ENCODE peak calls at places on chromosomes 16 and 17, in eight cellular contexts. One of them, this sample, is unnamed.

GRCh38 chr17:48153711-48154642 is 46.4 kb downstream of the SNX11 start:
- DNase-seq in colonic mucosa: peak; percentile 74
- DNase-seq in neuronal stem cell: no peak
- DNase-seq in transverse colon: peak; percentile 68
- DNase-seq in HFFc6: no peak
- DNase-seq in NCI-H1092: peak; percentile 46
- DNase-seq in LoVo: peak; percentile 57
- DNase-seq in type B pancreatic cell: no peak
- DNase-seq in this sample: no peak

GRCh38 chr17:29867643-29868181 is 62.3 kb downstream of the SSH2 start:
- DNase-seq in colonic mucosa: no peak
- DNase-seq in neuronal stem cell: no peak
- DNase-seq in transverse colon: no peak
- DNase-seq in HFFc6: no peak
- DNase-seq in NCI-H1092: no peak
- DNase-seq in LoVo: no peak
- DNase-seq in type B pancreatic cell: no peak
- DNase-seq in this sample: no peak

GRCh38 chr17:10117581-10118001 is 80.8 kb downstream of the GAS7 start:
- DNase-seq in colonic mucosa: no peak
- DNase-seq in neuronal stem cell: no peak
- DNase-seq in transverse colon: peak; percentile 18
- DNase-seq in HFFc6: no peak
- DNase-seq in NCI-H1092: no peak
- DNase-seq in LoVo: no peak
- DNase-seq in type B pancreatic cell: no peak
- DNase-seq in this sample: no peak

GRCh38 chr16:22007509-22008214 is at the start of gene MOSMO:
- DNase-seq in colonic mucosa: peak; percentile 69
- DNase-seq in neuronal stem cell: peak; percentile 51
- DNase-seq in transverse colon: peak; percentile 79
- DNase-seq in HFFc6: peak; percentile 64
- DNase-seq in NCI-H1092: peak; percentile 17
- DNase-seq in LoVo: peak; percentile 46
- DNase-seq in type B pancreatic cell: peak; percentile 74
- DNase-seq in this sample: peak; percentile 18

GRCh38 chr16:24054649-24055560 is 201.2 kb upstream of the CACNG3 start:
- DNase-seq in colonic mucosa: no peak
- DNase-seq in neuronal stem cell: peak; percentile 33
- DNase-seq in transverse colon: no peak
- DNase-seq in HFFc6: no peak
- DNase-seq in NCI-H1092: no peak
- DNase-seq in LoVo: no peak
- DNase-seq in type B pancreatic cell: no peak
- DNase-seq in this sample: no peak

GRCh38 chr17:40362696-40363479 is 1.6 kb downstream of the GJD3 start:
- DNase-seq in colonic mucosa: peak; percentile 81
- DNase-seq in neuronal stem cell: peak; percentile 76
- DNase-seq in transverse colon: peak; percentile 85
- DNase-seq in HFFc6: peak; percentile 64
- DNase-seq in NCI-H1092: no peak
- DNase-seq in LoVo: peak; percentile 74
- DNase-seq in type B pancreatic cell: peak; percentile 89
- DNase-seq in this sample: peak; percentile 38

GRCh38 chr17:63438092-63439051 is 7.7 kb downstream of the CYB561 start:
- DNase-seq in colonic mucosa: no peak
- DNase-seq in neuronal stem cell: no peak
- DNase-seq in transverse colon: no peak
- DNase-seq in HFFc6: no peak
- DNase-seq in NCI-H1092: no peak
- DNase-seq in LoVo: no peak
- DNase-seq in type B pancreatic cell: no peak
- DNase-seq in this sample: no peak

GRCh38 chr17:80029235-80029974 is 6.3 kb downstream of the TBC1D16 start:
- DNase-seq in colonic mucosa: peak; percentile 66
- DNase-seq in neuronal stem cell: no peak
- DNase-seq in transverse colon: peak; percentile 68
- DNase-seq in HFFc6: peak; percentile 46
- DNase-seq in NCI-H1092: peak; percentile 49
- DNase-seq in LoVo: no peak
- DNase-seq in type B pancreatic cell: no peak
- DNase-seq in this sample: no peak

GRCh38 chr17:76131061-76131691 is 9.9 kb downstream of the FOXJ1 start:
- DNase-seq in colonic mucosa: no peak
- DNase-seq in neuronal stem cell: no peak
- DNase-seq in transverse colon: no peak
- DNase-seq in HFFc6: no peak
- DNase-seq in NCI-H1092: no peak
- DNase-seq in LoVo: no peak
- DNase-seq in type B pancreatic cell: no peak
- DNase-seq in this sample: no peak

GRCh38 chr17:31721291-31722025 is 137.6 kb downstream of the COPRS start:
- DNase-seq in colonic mucosa: no peak
- DNase-seq in neuronal stem cell: no peak
- DNase-seq in transverse colon: no peak
- DNase-seq in HFFc6: no peak
- DNase-seq in NCI-H1092: no peak
- DNase-seq in LoVo: no peak
- DNase-seq in type B pancreatic cell: no peak
- DNase-seq in this sample: no peak

GRCh38 chr17:7445011-7445927 is at the start of gene CHRNB1:
- DNase-seq in colonic mucosa: peak; percentile 88
- DNase-seq in neuronal stem cell: peak; percentile 85
- DNase-seq in transverse colon: peak; percentile 91
- DNase-seq in HFFc6: no peak
- DNase-seq in NCI-H1092: no peak
- DNase-seq in LoVo: no peak
- DNase-seq in type B pancreatic cell: no peak
- DNase-seq in this sample: peak; percentile 82

GRCh38 chr17:64244165-64244564 is 18.9 kb downstream of the TEX2 start:
- DNase-seq in colonic mucosa: no peak
- DNase-seq in neuronal stem cell: no peak
- DNase-seq in transverse colon: no peak
- DNase-seq in HFFc6: no peak
- DNase-seq in NCI-H1092: no peak
- DNase-seq in LoVo: no peak
- DNase-seq in type B pancreatic cell: no peak
- DNase-seq in this sample: no peak

GRCh38 chr16:57372372-57373116 is at the start of gene CX3CL1:
- DNase-seq in colonic mucosa: peak; percentile 81
- DNase-seq in neuronal stem cell: no peak
- DNase-seq in transverse colon: peak; percentile 76
- DNase-seq in HFFc6: peak; percentile 21
- DNase-seq in NCI-H1092: peak; percentile 4
- DNase-seq in LoVo: no peak
- DNase-seq in type B pancreatic cell: peak; percentile 78
- DNase-seq in this sample: no peak

GRCh38 chr17:77410470-77410869 is 269.7 kb downstream of the SEC14L1 start:
- DNase-seq in colonic mucosa: no peak
- DNase-seq in neuronal stem cell: no peak
- DNase-seq in transverse colon: no peak
- DNase-seq in HFFc6: no peak
- DNase-seq in NCI-H1092: no peak
- DNase-seq in LoVo: no peak
- DNase-seq in type B pancreatic cell: no peak
- DNase-seq in this sample: no peak

GRCh38 chr16:2776500-2777139 is 460 bp downstream of the ELOB start:
- DNase-seq in colonic mucosa: no peak
- DNase-seq in neuronal stem cell: peak; percentile 36
- DNase-seq in transverse colon: no peak
- DNase-seq in HFFc6: no peak
- DNase-seq in NCI-H1092: no peak
- DNase-seq in LoVo: no peak
- DNase-seq in type B pancreatic cell: no peak
- DNase-seq in this sample: no peak

GRCh38 chr17:38918916-38919315 is 6.5 kb upstream of the LASP1NB start:
- DNase-seq in colonic mucosa: no peak
- DNase-seq in neuronal stem cell: no peak
- DNase-seq in transverse colon: no peak
- DNase-seq in HFFc6: no peak
- DNase-seq in NCI-H1092: no peak
- DNase-seq in LoVo: no peak
- DNase-seq in type B pancreatic cell: no peak
- DNase-seq in this sample: no peak

GRCh38 chr16:85148959-85149358 is 36.7 kb upstream of the CIBAR2 start:
- DNase-seq in colonic mucosa: no peak
- DNase-seq in neuronal stem cell: no peak
- DNase-seq in transverse colon: no peak
- DNase-seq in HFFc6: peak; percentile 57
- DNase-seq in NCI-H1092: no peak
- DNase-seq in LoVo: peak; percentile 22
- DNase-seq in type B pancreatic cell: no peak
- DNase-seq in this sample: no peak

GRCh38 chr17:4556996-4557395 is 1.8 kb upstream of the MYBBP1A start:
- DNase-seq in colonic mucosa: no peak
- DNase-seq in neuronal stem cell: no peak
- DNase-seq in transverse colon: no peak
- DNase-seq in HFFc6: no peak
- DNase-seq in NCI-H1092: no peak
- DNase-seq in LoVo: no peak
- DNase-seq in type B pancreatic cell: no peak
- DNase-seq in this sample: no peak

GRCh38 chr17:28896884-28897768 is at the start of gene FLOT2:
- DNase-seq in colonic mucosa: peak; percentile 73
- DNase-seq in neuronal stem cell: peak; percentile 59
- DNase-seq in transverse colon: peak; percentile 68
- DNase-seq in HFFc6: peak; percentile 19
- DNase-seq in NCI-H1092: peak; percentile 32
- DNase-seq in LoVo: peak; percentile 67
- DNase-seq in type B pancreatic cell: no peak
- DNase-seq in this sample: no peak

GRCh38 chr16:53355064-53355463 is 79.2 kb upstream of the RBL2 start:
- DNase-seq in colonic mucosa: no peak
- DNase-seq in neuronal stem cell: no peak
- DNase-seq in transverse colon: no peak
- DNase-seq in HFFc6: no peak
- DNase-seq in NCI-H1092: no peak
- DNase-seq in LoVo: no peak
- DNase-seq in type B pancreatic cell: no peak
- DNase-seq in this sample: no peak

GRCh38 chr17:75869282-75870141 is 8.9 kb downstream of the TRIM47 start:
- DNase-seq in colonic mucosa: peak; percentile 80
- DNase-seq in neuronal stem cell: no peak
- DNase-seq in transverse colon: peak; percentile 71
- DNase-seq in HFFc6: peak; percentile 45
- DNase-seq in NCI-H1092: peak; percentile 32
- DNase-seq in LoVo: no peak
- DNase-seq in type B pancreatic cell: no peak
- DNase-seq in this sample: no peak

GRCh38 chr17:81349397-81350319 is 45.6 kb upstream of the BAHCC1 start:
- DNase-seq in colonic mucosa: no peak
- DNase-seq in neuronal stem cell: no peak
- DNase-seq in transverse colon: no peak
- DNase-seq in HFFc6: no peak
- DNase-seq in NCI-H1092: no peak
- DNase-seq in LoVo: no peak
- DNase-seq in type B pancreatic cell: no peak
- DNase-seq in this sample: no peak

GRCh38 chr17:4175921-4176802 is 33.2 kb downstream of the CYB5D2 start:
- DNase-seq in colonic mucosa: no peak
- DNase-seq in neuronal stem cell: no peak
- DNase-seq in transverse colon: no peak
- DNase-seq in HFFc6: peak; percentile 53
- DNase-seq in NCI-H1092: no peak
- DNase-seq in LoVo: no peak
- DNase-seq in type B pancreatic cell: no peak
- DNase-seq in this sample: no peak

GRCh38 chr17:2418572-2418971 is 17.7 kb upstream of the MNT start:
- DNase-seq in colonic mucosa: no peak
- DNase-seq in neuronal stem cell: no peak
- DNase-seq in transverse colon: no peak
- DNase-seq in HFFc6: no peak
- DNase-seq in NCI-H1092: no peak
- DNase-seq in LoVo: no peak
- DNase-seq in type B pancreatic cell: no peak
- DNase-seq in this sample: no peak

GRCh38 chr17:60535382-60536279 is 9.6 kb upstream of the APPBP2 start:
- DNase-seq in colonic mucosa: no peak
- DNase-seq in neuronal stem cell: no peak
- DNase-seq in transverse colon: no peak
- DNase-seq in HFFc6: peak; percentile 61
- DNase-seq in NCI-H1092: no peak
- DNase-seq in LoVo: no peak
- DNase-seq in type B pancreatic cell: no peak
- DNase-seq in this sample: no peak

GRCh38 chr17:31778538-31778937 is 80.5 kb downstream of the COPRS start:
- DNase-seq in colonic mucosa: no peak
- DNase-seq in neuronal stem cell: no peak
- DNase-seq in transverse colon: no peak
- DNase-seq in HFFc6: no peak
- DNase-seq in NCI-H1092: no peak
- DNase-seq in LoVo: no peak
- DNase-seq in type B pancreatic cell: no peak
- DNase-seq in this sample: no peak

GRCh38 chr17:1629647-1630310 is 1.1 kb upstream of the SLC43A2 start:
- DNase-seq in colonic mucosa: peak; percentile 92
- DNase-seq in neuronal stem cell: no peak
- DNase-seq in transverse colon: peak; percentile 87
- DNase-seq in HFFc6: no peak
- DNase-seq in NCI-H1092: no peak
- DNase-seq in LoVo: no peak
- DNase-seq in type B pancreatic cell: no peak
- DNase-seq in this sample: no peak

GRCh38 chr16:50436271-50436670 is 67.5 kb upstream of the BRD7 start:
- DNase-seq in colonic mucosa: no peak
- DNase-seq in neuronal stem cell: no peak
- DNase-seq in transverse colon: no peak
- DNase-seq in HFFc6: no peak
- DNase-seq in NCI-H1092: no peak
- DNase-seq in LoVo: no peak
- DNase-seq in type B pancreatic cell: no peak
- DNase-seq in this sample: no peak

GRCh38 chr16:29745126-29745852 is 501 bp downstream of the C16orf54 start:
- DNase-seq in colonic mucosa: peak; percentile 29
- DNase-seq in neuronal stem cell: no peak
- DNase-seq in transverse colon: peak; percentile 31
- DNase-seq in HFFc6: no peak
- DNase-seq in NCI-H1092: no peak
- DNase-seq in LoVo: no peak
- DNase-seq in type B pancreatic cell: no peak
- DNase-seq in this sample: no peak

GRCh38 chr17:4397840-4398239 is 31.4 kb upstream of the UBE2G1 start:
- DNase-seq in colonic mucosa: no peak
- DNase-seq in neuronal stem cell: no peak
- DNase-seq in transverse colon: no peak
- DNase-seq in HFFc6: no peak
- DNase-seq in NCI-H1092: no peak
- DNase-seq in LoVo: no peak
- DNase-seq in type B pancreatic cell: no peak
- DNase-seq in this sample: no peak

This sample was measured in SW 1271.